ENCODE peak calls at places on chromosome 13, in seven cellular contexts. R, L, K, V, D, A and B are unnamed samples.
A peak's percentile ranks its signal among the peaks of the same experiment; 100 is the strongest.

GRCh38 chr13:27450921-27451461 is 627 bp upstream of the MTIF3 start:
- DNase-seq in A (no peak), D (peak; percentile 57), K (no peak), L (no peak), R (no peak), V (no peak), B (peak; percentile 12)

GRCh38 chr13:107864543-107865460 is 350.5 kb downstream of the LIG4 start:
- DNase-seq in D (peak; percentile 66), V (no peak), A (peak; percentile 49), R (no peak), L (no peak), K (no peak), B (no peak)

GRCh38 chr13:37476874-37477273 is 121.7 kb downstream of the POSTN start:
- DNase-seq in K (no peak), A (no peak), L (no peak), D (peak; percentile 51), V (no peak), R (no peak), B (no peak)

GRCh38 chr13:46389985-46390384 is 2.9 kb upstream of the RUBCNL start:
- DNase-seq in D (no peak), V (no peak), R (no peak), K (peak; percentile 42), A (peak; percentile 60), L (no peak), B (no peak)

GRCh38 chr13:27455331-27455855 is 5.0 kb upstream of the MTIF3 start:
- DNase-seq in L (no peak), V (no peak), A (peak; percentile 44), K (no peak), R (no peak), D (peak; percentile 4), B (no peak)

GRCh38 chr13:32025730-32026129 is 5.8 kb upstream of the FRY start:
- DNase-seq in K (no peak), D (no peak), A (no peak), R (no peak), V (no peak), L (no peak), B (no peak)

GRCh38 chr13:20160346-20161274 is at the start of gene GJA3:
- DNase-seq in L (no peak), D (peak; percentile 34), K (peak; percentile 6), A (no peak), R (peak; percentile 53), V (no peak), B (no peak)

GRCh38 chr13:64333888-64334287 is 2896.2 kb downstream of the PCDH9 start:
- DNase-seq in V (no peak), D (no peak), R (no peak), L (no peak), K (no peak), A (no peak), B (no peak)

GRCh38 chr13:41268764-41269163 is 5.4 kb upstream of the MTRF1 start:
- DNase-seq in V (no peak), K (no peak), R (no peak), D (peak; percentile 56), A (peak; percentile 12), L (no peak), B (no peak)

GRCh38 chr13:59641261-59641660 is 522.5 kb downstream of the DIAPH3 start:
- DNase-seq in V (no peak), A (no peak), L (no peak), R (no peak), D (no peak), K (no peak), B (no peak)

GRCh38 chr13:114015608-114016295 is 41.9 kb upstream of the C13orf46 start:
- DNase-seq in L (no peak), D (peak; percentile 94), R (no peak), A (no peak), V (peak; percentile 88), K (no peak), B (peak; percentile 84)

GRCh38 chr13:93865235-93865634 is 614.2 kb downstream of the DCT start:
- DNase-seq in R (no peak), A (no peak), K (no peak), V (no peak), L (no peak), D (no peak), B (no peak)

GRCh38 chr13:79935121-79935520 is 405.8 kb downstream of the SPRY2 start:
- DNase-seq in R (no peak), K (no peak), A (no peak), D (no peak), L (no peak), V (no peak), B (peak; percentile 19)

GRCh38 chr13:49527123-49527522 is 31.4 kb downstream of the PHF11 start:
- DNase-seq in V (no peak), K (no peak), D (no peak), A (no peak), L (no peak), R (no peak), B (no peak)

GRCh38 chr13:93861818-93862217 is 617.7 kb downstream of the DCT start:
- DNase-seq in A (no peak), D (peak; percentile 61), K (no peak), V (no peak), R (no peak), L (no peak), B (no peak)

GRCh38 chr13:44894001-44894770 is 95.1 kb downstream of the NUFIP1 start:
- DNase-seq in V (no peak), D (no peak), A (no peak), K (no peak), L (no peak), R (no peak), B (no peak)

GRCh38 chr13:47256618-47257017 is 359.8 kb upstream of the HTR2A start:
- DNase-seq in V (no peak), L (no peak), K (no peak), R (no peak), D (peak; percentile 92), A (no peak), B (peak; percentile 32)

GRCh38 chr13:69769637-69770036 is 338.0 kb upstream of the ATXN8OS start:
- DNase-seq in L (no peak), D (no peak), K (no peak), V (no peak), A (no peak), R (no peak), B (no peak)

GRCh38 chr13:84844473-84844872 is 954.7 kb downstream of the SLITRK6 start:
- DNase-seq in K (no peak), L (peak; percentile 0), V (no peak), D (no peak), A (no peak), R (no peak), B (no peak)

GRCh38 chr13:69585656-69586055 is 522.0 kb upstream of the ATXN8OS start:
- DNase-seq in V (no peak), A (no peak), K (no peak), R (no peak), D (no peak), L (no peak), B (no peak)

GRCh38 chr13:102721800-102722231 is 27.0 kb upstream of the METTL21C start:
- DNase-seq in K (no peak), V (no peak), L (no peak), A (no peak), R (no peak), D (peak; percentile 74), B (peak; percentile 64)

GRCh38 chr13:21546372-21546771 is 57.6 kb downstream of the MICU2 start:
- DNase-seq in K (no peak), R (no peak), D (peak; percentile 32), L (no peak), A (no peak), V (no peak), B (no peak)

GRCh38 chr13:99015606-99016520 is 38.0 kb upstream of the DOCK9 start:
- DNase-seq in R (no peak), K (no peak), D (no peak), A (no peak), L (no peak), V (no peak), B (no peak)

GRCh38 chr13:47081850-47082249 is 185.0 kb upstream of the HTR2A start:
- DNase-seq in L (no peak), V (no peak), A (no peak), R (no peak), D (no peak), K (no peak), B (no peak)

GRCh38 chr13:104024416-104025170 is 958.4 kb upstream of the SLC10A2 start:
- DNase-seq in R (no peak), K (no peak), D (peak; percentile 71), L (no peak), A (no peak), V (no peak), B (no peak)

GRCh38 chr13:20400774-20401173 is 124.9 kb downstream of the CRYL1 start:
- DNase-seq in R (no peak), V (no peak), D (peak; percentile 46), L (no peak), K (peak; percentile 22), A (no peak), B (no peak)

GRCh38 chr13:28820099-28821051 is at the start of gene MTUS2:
- DNase-seq in A (no peak), K (no peak), D (no peak), R (peak; percentile 27), V (no peak), L (no peak), B (no peak)

GRCh38 chr13:80245162-80245733 is 95.7 kb downstream of the SPRY2 start:
- DNase-seq in D (no peak), V (no peak), A (no peak), K (no peak), R (no peak), L (no peak), B (no peak)

GRCh38 chr13:113863511-113864302 is at the start of gene GAS6:
- DNase-seq in K (no peak), D (peak; percentile 35), L (peak; percentile 40), A (no peak), V (no peak), R (no peak), B (no peak)

GRCh38 chr13:26037302-26037701 is 14.5 kb downstream of the SHISA2 start:
- DNase-seq in R (no peak), K (no peak), V (no peak), A (no peak), L (peak; percentile 33), D (peak; percentile 28), B (no peak)

GRCh38 chr13:38338089-38338488 is 11.6 kb upstream of the UFM1 start:
- DNase-seq in L (no peak), R (no peak), D (no peak), V (no peak), A (no peak), K (no peak), B (no peak)

GRCh38 chr13:25840261-25840660 is 211.6 kb downstream of the SHISA2 start:
- DNase-seq in D (no peak), L (no peak), V (no peak), A (no peak), K (no peak), R (no peak), B (no peak)

GRCh38 chr13:106899444-106899843 is 331.5 kb upstream of the ARGLU1 start:
- DNase-seq in D (no peak), A (no peak), K (no peak), L (no peak), R (no peak), V (no peak), B (no peak)

GRCh38 chr13:65551208-65551607 is 1678.9 kb downstream of the PCDH9 start:
- DNase-seq in R (no peak), L (no peak), K (no peak), D (no peak), A (no peak), V (no peak), B (no peak)

GRCh38 chr13:101013245-101013644 is 338.6 kb upstream of the TMTC4 start:
- DNase-seq in V (no peak), K (no peak), A (no peak), D (no peak), R (no peak), L (no peak), B (no peak)

GRCh38 chr13:70844391-70845108 is 736.3 kb upstream of the KLHL1 start:
- DNase-seq in R (no peak), D (no peak), K (no peak), A (no peak), L (no peak), V (no peak), B (no peak)

GRCh38 chr13:100751826-100752225 is 77.2 kb upstream of the TMTC4 start:
- DNase-seq in R (no peak), K (no peak), A (no peak), D (no peak), V (no peak), L (no peak), B (no peak)

GRCh38 chr13:101567841-101568240 is 115.4 kb downstream of the ITGBL1 start:
- DNase-seq in D (no peak), K (no peak), L (no peak), R (no peak), V (no peak), A (no peak), B (no peak)